ENCODE peak calls at places on chromosomes 12 and 14, in seven cellular contexts. W is heart left ventricle, C is prostate gland, G is HepG2, Q is upper lobe of left lung, R is ovary, V is IMR-90. Z is an unnamed sample.

GRCh38 chr12:130633771-130634170 is 82.3 kb downstream of the RIMBP2 start:
- DNase-seq in G (no peak), C (peak; percentile 77), V (no peak), W (no peak), R (no peak), Q (peak; percentile 45), Z (no peak)

GRCh38 chr14:25007832-25008231 is 42.1 kb downstream of the STXBP6 start:
- DNase-seq in Q (no peak), C (no peak), R (no peak), W (no peak), G (no peak), V (no peak), Z (no peak)

GRCh38 chr12:10160659-10161386 is 11.1 kb downstream of the OLR1 start:
- DNase-seq in C (no peak), G (no peak), W (no peak), Q (no peak), R (no peak), V (no peak), Z (no peak)

GRCh38 chr12:52055781-52056711 is 4.8 kb downstream of the NR4A1 start:
- DNase-seq in Q (no peak), C (no peak), R (peak; percentile 71), V (peak; percentile 56), G (no peak), W (peak; percentile 51), Z (no peak)

GRCh38 chr12:40127408-40127807 is 21.5 kb upstream of the SLC2A13 start:
- DNase-seq in V (no peak), Q (no peak), G (no peak), R (no peak), W (no peak), C (no peak), Z (no peak)

GRCh38 chr14:58078068-58078467 is 73.9 kb downstream of the ARMH4 start:
- DNase-seq in G (no peak), V (peak; percentile 84), R (no peak), W (no peak), C (no peak), Q (no peak), Z (no peak)

GRCh38 chr12:68514807-68515411 is 95.8 kb upstream of the RAP1B start:
- DNase-seq in V (no peak), C (no peak), G (peak; percentile 44), W (no peak), R (no peak), Q (no peak), Z (no peak)

GRCh38 chr12:111673503-111673902 is 12.3 kb downstream of the BRAP start:
- DNase-seq in V (peak; percentile 31), W (no peak), G (peak; percentile 31), Q (no peak), C (no peak), R (no peak), Z (no peak)

GRCh38 chr12:132588821-132589669 is 21.3 kb downstream of the LRCOL1 start:
- DNase-seq in G (no peak), R (no peak), V (peak; percentile 8), W (no peak), Q (no peak), C (no peak), Z (no peak)

GRCh38 chr12:132585177-132585576 is 25.2 kb downstream of the LRCOL1 start:
- DNase-seq in W (no peak), V (no peak), G (no peak), R (no peak), C (no peak), Q (no peak), Z (no peak)

GRCh38 chr12:132588319-132588718 is 22.1 kb downstream of the LRCOL1 start:
- DNase-seq in G (no peak), R (no peak), W (no peak), Q (no peak), V (no peak), C (no peak), Z (no peak)

GRCh38 chr12:132587781-132588180 is 22.6 kb downstream of the LRCOL1 start:
- DNase-seq in Q (no peak), C (no peak), R (no peak), W (no peak), G (no peak), V (no peak), Z (no peak)

GRCh38 chr12:132586929-132587328 is 23.5 kb downstream of the LRCOL1 start:
- DNase-seq in Q (no peak), V (no peak), R (no peak), C (no peak), W (no peak), G (no peak), Z (no peak)
- TF ChIP-seq POLR2A in Q (no peak), V (no peak), R (no peak), C (no peak), W (no peak), G (no peak), Z (no peak)

GRCh38 chr12:96371787-96372699 is 28.2 kb downstream of the CDK17 start:
- DNase-seq in C (no peak), G (no peak), Q (no peak), V (no peak), R (no peak), W (no peak), Z (no peak)
- TF ChIP-seq CTCF in C (no peak), G (no peak), Q (no peak), V (no peak), R (no peak), W (no peak), Z (no peak)

DNA sequence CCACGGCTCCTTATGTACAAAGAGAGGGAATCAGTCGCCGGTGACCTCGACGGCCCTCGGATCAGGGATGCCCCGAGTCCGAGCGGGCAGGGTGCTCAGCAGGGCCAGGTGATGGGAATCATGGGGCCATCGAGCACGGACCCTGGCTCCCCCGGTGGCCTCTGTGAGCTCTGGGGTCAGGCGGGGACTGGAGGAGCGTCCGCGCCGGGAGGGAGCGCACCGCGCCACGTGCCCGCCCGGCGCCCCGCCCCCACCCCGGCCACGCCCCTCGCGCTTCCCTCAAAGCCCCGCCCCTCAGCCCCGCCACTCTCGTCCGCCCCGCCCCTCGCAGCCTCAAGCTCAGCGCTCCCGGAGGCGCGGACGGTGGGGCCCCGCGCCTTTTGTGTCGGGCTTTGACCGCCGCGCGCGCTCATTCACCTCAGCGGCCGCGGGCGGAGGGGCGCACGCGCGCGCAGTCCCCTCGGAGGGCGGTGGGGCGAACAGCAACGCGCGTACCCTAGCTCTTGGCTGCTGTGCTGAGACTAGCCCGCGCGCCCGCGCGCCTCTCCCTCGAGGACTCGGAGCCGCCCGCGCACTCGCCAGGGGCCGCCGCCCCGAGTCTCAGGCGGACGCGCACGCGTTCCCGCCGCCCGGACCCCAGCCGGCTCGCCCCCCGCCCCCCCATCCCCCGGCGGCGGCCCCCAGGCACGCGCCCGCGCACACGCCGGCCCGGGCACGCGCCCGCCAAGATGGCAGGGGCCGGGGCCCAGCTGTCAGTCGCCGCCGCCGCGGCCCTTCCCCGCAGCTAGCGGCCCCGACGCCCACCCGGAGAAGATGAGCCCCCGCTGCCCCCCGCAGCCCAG is 93.9 kb upstream of the EVL start:
- DNase-seq in R (peak; percentile 85), Q (peak; percentile 82), V (peak; percentile 80), C (peak; percentile 81), G (peak; percentile 78), W (peak; percentile 85), Z (peak; percentile 94)
- TF ChIP-seq POLR2A in R (peak; percentile 29), Q (no peak), V (no peak), C (peak; percentile 81), G (peak; percentile 74), W (peak; percentile 28), Z (no peak)

DNA sequence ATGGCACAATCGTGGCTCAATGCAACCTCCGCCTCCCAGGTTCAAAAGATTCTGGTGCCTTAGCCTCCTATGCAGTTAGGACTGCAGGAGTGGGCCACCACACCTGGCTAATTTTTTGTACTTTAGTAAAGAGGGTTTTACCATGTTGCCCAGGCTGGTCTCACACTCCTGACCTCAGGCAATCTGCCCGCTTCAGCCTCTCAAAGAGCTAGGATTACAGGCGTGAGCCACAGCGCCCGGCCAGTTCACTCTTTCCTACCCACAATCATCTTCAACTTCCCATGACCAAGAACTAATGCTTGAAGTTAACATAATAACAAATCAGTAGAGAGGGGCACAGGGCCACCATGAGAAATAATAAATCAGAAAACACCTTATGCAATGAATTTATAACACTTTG is 82.4 kb downstream of the HECTD1 start:
- DNase-seq in W (no peak), Q (no peak), C (no peak), G (no peak), V (no peak), R (no peak), Z (no peak)
- TF ChIP-seq CTCF in W (no peak), Q (no peak), C (no peak), G (no peak), V (no peak), R (no peak), Z (no peak)

GRCh38 chr12:16939871-16940306 is 333.9 kb upstream of the LMO3 start:
- DNase-seq in R (no peak), W (no peak), G (peak; percentile 80), C (no peak), Q (peak; percentile 67), V (peak; percentile 8), Z (no peak)
- TF ChIP-seq POLR2A in R (no peak), W (no peak), G (no peak), C (no peak), Q (no peak), V (no peak), Z (no peak)

GRCh38 chr14:23140389-23140788 is 21.3 kb upstream of the CEBPE start:
- DNase-seq in C (no peak), V (no peak), Q (no peak), W (no peak), G (no peak), R (no peak), Z (no peak)
- TF ChIP-seq CTCF in C (no peak), V (no peak), Q (no peak), W (no peak), G (no peak), R (no peak), Z (no peak)

GRCh38 chr14:102866982-102867761 is 55.3 kb upstream of the AMN start:
- DNase-seq in G (no peak), Q (no peak), V (no peak), W (no peak), R (no peak), C (no peak), Z (no peak)
- TF ChIP-seq POLR2A in G (no peak), Q (no peak), V (no peak), W (no peak), R (no peak), C (no peak), Z (no peak)

GRCh38 chr14:99574099-99574880 is 29.7 kb downstream of the CCDC85C start:
- DNase-seq in W (peak; percentile 71), R (peak; percentile 88), V (peak; percentile 78), G (peak; percentile 73), Q (peak; percentile 60), C (peak; percentile 49), Z (no peak)

GRCh38 chr14:99573436-99574098 is 30.4 kb downstream of the CCDC85C start:
- DNase-seq in V (no peak), R (no peak), Q (no peak), C (no peak), G (no peak), W (no peak), Z (no peak)

GRCh38 chr14:99576304-99576703 is 27.7 kb downstream of the CCDC85C start:
- DNase-seq in R (no peak), W (no peak), V (no peak), Q (no peak), C (no peak), G (no peak), Z (no peak)

GRCh38 chr14:99576761-99577705 is 27.0 kb downstream of the CCDC85C start:
- DNase-seq in G (no peak), C (no peak), W (no peak), R (peak; percentile 61), V (no peak), Q (no peak), Z (no peak)

GRCh38 chr14:99575043-99576023 is 28.7 kb downstream of the CCDC85C start:
- DNase-seq in W (peak; percentile 48), V (peak; percentile 19), C (peak; percentile 69), Q (peak; percentile 88), G (peak; percentile 52), R (peak; percentile 63), Z (peak; percentile 74)
- TF ChIP-seq CTCF in W (no peak), V (no peak), C (no peak), Q (peak; percentile 7), G (peak; percentile 61), R (no peak), Z (no peak)